ENCODE peak calls at places on chromosomes 5 and 9, in five cellular contexts. R is activated T-cell treated with anti-CD3 and anti-CD28 coated beads, Interleukin-2, amount 50 U/mL, for 48 hours; O is stimulated activated CD4-positive, alpha-beta T cell treated with anti-CD3 and anti-CD28 coated beads, Interleukin-2, amount 100 ng/mL, for 24 hours; Y is foreskin fibroblast; I is D341Med. J is an unnamed sample.

GRCh38 chr9:30796806-30797205 is 1587.6 kb upstream of the ACO1 start:
- DNase-seq in I (no peak), R (no peak), Y (no peak), O (no peak), J (no peak)

GRCh38 chr5:104817127-104817526 is 1254.5 kb upstream of the NUDT12 start:
- DNase-seq in O (no peak), R (no peak), Y (no peak), I (no peak), J (no peak)

GRCh38 chr9:127884427-127884911 is 7.0 kb upstream of the AK1 start:
- DNase-seq in Y (no peak), R (no peak), I (peak; percentile 72), O (no peak), J (peak; percentile 89)

GRCh38 chr9:98147582-98147981 is 28.6 kb upstream of the TRIM14 start:
- DNase-seq in R (no peak), O (no peak), I (no peak), Y (no peak), J (no peak)

GRCh38 chr9:131982683-131983239 is 96.9 kb downstream of the MED27 start:
- DNase-seq in O (no peak), Y (no peak), I (no peak), R (no peak), J (no peak)

GRCh38 chr5:57037355-57037754 is 85.4 kb upstream of the MIER3 start:
- DNase-seq in I (no peak), O (no peak), R (no peak), Y (no peak), J (no peak)

GRCh38 chr9:86410281-86410680 is 56.1 kb upstream of the TUT7 start:
- DNase-seq in O (no peak), R (no peak), I (no peak), Y (no peak), J (no peak)

GRCh38 chr5:134115806-134116175 is 1.3 kb downstream of the TCF7 start:
- DNase-seq in O (no peak), Y (no peak), I (no peak), R (no peak), J (no peak)

GRCh38 chr5:175922192-175922885 is 45.8 kb downstream of the THOC3 start:
- DNase-seq in R (no peak), Y (peak; percentile 99), I (peak; percentile 6), O (no peak), J (no peak)

GRCh38 chr5:89083791-89084190 is 200.8 kb upstream of the MEF2C start:
- DNase-seq in R (no peak), I (no peak), Y (peak; percentile 81), O (no peak), J (no peak)

GRCh38 chr5:37249820-37250175 is 622 bp upstream of the CPLANE1 start:
- DNase-seq in I (no peak), R (no peak), Y (no peak), O (no peak), J (no peak)

GRCh38 chr5:113578091-113578490 is 64.6 kb downstream of the YTHDC2 start:
- DNase-seq in Y (no peak), R (no peak), I (no peak), O (no peak), J (no peak)

GRCh38 chr5:177419045-177419444 is 7.4 kb upstream of the GRK6 start:
- DNase-seq in O (no peak), R (no peak), I (no peak), Y (peak; percentile 46), J (no peak)

GRCh38 chr5:154472871-154473580 is 5.0 kb downstream of the HAND1 start:
- DNase-seq in R (no peak), O (no peak), I (no peak), Y (no peak), J (no peak)

GRCh38 chr9:115952667-115953316 is 200.8 kb upstream of the PAPPA start:
- DNase-seq in O (no peak), R (no peak), I (no peak), Y (peak; percentile 80), J (no peak)

GRCh38 chr5:178231736-178232123 is 872 bp downstream of the PHYKPL start:
- DNase-seq in R (no peak), Y (no peak), O (no peak), I (no peak), J (no peak)

GRCh38 chr5:96396878-96397277 is 36.2 kb downstream of the PCSK1 start:
- DNase-seq in Y (no peak), R (no peak), I (no peak), O (no peak), J (no peak)

J was measured in DMS79.